ENCODE peak calls at places on chromosomes 7 and 10, in eight cellular contexts. G is epithelial cell of proximal tubule, D is GM04504, U is bronchial epithelial cell, R is ELR, X is left colon, T is neural progenitor cell, Y is RWPE2. F is an unnamed sample.

GRCh38 chr7:22667562-22668239 is 59.3 kb upstream of the IL6 start:
- DNase-seq in G (peak; percentile 48), D (no peak), U (peak; percentile 97), R (peak; percentile 98), X (no peak), T (no peak), Y (peak; percentile 84), F (no peak)

GRCh38 chr10:45437587-45438456 is 63.8 kb downstream of the ALOX5 start:
- DNase-seq in G (no peak), D (no peak), U (peak; percentile 4), R (no peak), X (no peak), T (no peak), Y (no peak), F (no peak)

GRCh38 chr10:77746313-77746712 is 108.7 kb upstream of the KCNMA1 start:
- DNase-seq in G (no peak), D (no peak), U (peak; percentile 58), R (peak; percentile 80), X (no peak), T (no peak), Y (no peak), F (no peak)

GRCh38 chr7:47332213-47332612 is 249.7 kb downstream of the TNS3 start:
- DNase-seq in G (no peak), D (no peak), U (no peak), R (no peak), X (no peak), T (peak; percentile 34), Y (no peak), F (no peak)

GRCh38 chr10:4221315-4221714 is 436.3 kb upstream of the KLF6 start:
- DNase-seq in G (no peak), D (no peak), U (peak; percentile 24), R (no peak), X (no peak), T (no peak), Y (no peak), F (no peak)

GRCh38 chr7:111292026-111292430 is 201.1 kb downstream of the LRRN3 start:
- DNase-seq in G (no peak), D (peak; percentile 14), U (no peak), R (no peak), X (no peak), T (no peak), Y (no peak), F (no peak)

GRCh38 chr10:93458821-93459257 is 23.3 kb downstream of the MYOF start:
- DNase-seq in G (peak; percentile 100), D (peak; percentile 99), U (peak; percentile 98), R (peak; percentile 100), X (peak; percentile 73), T (peak; percentile 45), Y (peak; percentile 94), F (peak; percentile 98)

GRCh38 chr7:90726623-90727022 is 130.5 kb downstream of the CDK14 start:
- DNase-seq in G (no peak), D (no peak), U (peak; percentile 27), R (peak; percentile 45), X (no peak), T (peak; percentile 59), Y (no peak), F (no peak)

GRCh38 chr7:45269192-45269591 is 111.6 kb downstream of the RAMP3 start:
- DNase-seq in G (no peak), D (no peak), U (no peak), R (no peak), X (no peak), T (no peak), Y (no peak), F (no peak)

GRCh38 chr10:32000937-32001336 is 55.3 kb downstream of the KIF5B start:
- DNase-seq in G (peak; percentile 13), D (no peak), U (no peak), R (peak; percentile 51), X (no peak), T (no peak), Y (no peak), F (no peak)

GRCh38 chr7:50142421-50143113 is 49.5 kb upstream of the ZPBP start:
- DNase-seq in G (no peak), D (peak; percentile 2), U (peak; percentile 26), R (peak; percentile 46), X (no peak), T (peak; percentile 39), Y (no peak), F (peak; percentile 12)

GRCh38 chr10:44462338-44462914 is 77.5 kb upstream of the CXCL12 start:
- DNase-seq in G (no peak), D (no peak), U (no peak), R (no peak), X (no peak), T (no peak), Y (no peak), F (no peak)

GRCh38 chr10:44233561-44234470 is 151.1 kb downstream of the CXCL12 start:
- DNase-seq in G (no peak), D (no peak), U (no peak), R (no peak), X (peak; percentile 34), T (peak; percentile 96), Y (no peak), F (no peak)

GRCh38 chr7:14767716-14768425 is 134.7 kb downstream of the DGKB start:
- DNase-seq in G (no peak), D (no peak), U (peak; percentile 52), R (peak; percentile 24), X (no peak), T (no peak), Y (no peak), F (no peak)

GRCh38 chr10:89556590-89556989 is 21.2 kb upstream of the SLC16A12 start:
- DNase-seq in G (peak; percentile 95), D (no peak), U (no peak), R (no peak), X (no peak), T (no peak), Y (no peak), F (no peak)

GRCh38 chr7:94706991-94707390 is 51.1 kb upstream of the SGCE start:
- DNase-seq in G (peak; percentile 74), D (no peak), U (no peak), R (no peak), X (no peak), T (no peak), Y (no peak), F (no peak)

GRCh38 chr10:113126506-113127192 is 176.6 kb downstream of the TCF7L2 start:
- DNase-seq in G (no peak), D (no peak), U (peak; percentile 49), R (peak; percentile 82), X (peak; percentile 62), T (peak; percentile 96), Y (peak; percentile 71), F (no peak)

GRCh38 chr10:102627446-102628293 is 16.6 kb upstream of the TRIM8 start:
- DNase-seq in G (peak; percentile 61), D (no peak), U (peak; percentile 59), R (peak; percentile 85), X (no peak), T (peak; percentile 91), Y (peak; percentile 32), F (no peak)